ENCODE peak calls at places on chromosomes 3 and 15, in seven cellular contexts. One of them, this sample, is unnamed.

GRCh38 chr3:111385971-111386495 is 156.0 kb upstream of the CD96 start:
- DNase-seq in psoas muscle: no peak
- DNase-seq in lung: no peak
- DNase-seq in HCT116: no peak
- DNase-seq in endothelial cell: no peak
- DNase-seq in brain microvascular endothelial cell: no peak
- DNase-seq in coronary artery: no peak
- DNase-seq in this sample: no peak

GRCh38 chr15:41121951-41122350 is 5.9 kb upstream of the INO80 start:
- DNase-seq in lung: no peak
- DNase-seq in endothelial cell: no peak
- DNase-seq in HCT116: no peak
- DNase-seq in coronary artery: no peak
- DNase-seq in psoas muscle: no peak
- DNase-seq in brain microvascular endothelial cell: no peak
- DNase-seq in this sample: no peak

GRCh38 chr15:85168642-85169173 is 187.1 kb downstream of the PDE8A start:
- DNase-seq in coronary artery: no peak
- DNase-seq in brain microvascular endothelial cell: peak; percentile 21
- DNase-seq in lung: peak; percentile 55
- DNase-seq in endothelial cell: peak; percentile 38
- DNase-seq in psoas muscle: no peak
- DNase-seq in HCT116: peak; percentile 18
- DNase-seq in this sample: no peak

GRCh38 chr3:43998841-43999805 is 242.6 kb upstream of the TOPAZ1 start:
- DNase-seq in HCT116: no peak
- DNase-seq in brain microvascular endothelial cell: peak; percentile 31
- DNase-seq in coronary artery: no peak
- DNase-seq in lung: no peak
- DNase-seq in psoas muscle: no peak
- DNase-seq in endothelial cell: peak; percentile 32
- DNase-seq in this sample: no peak

GRCh38 chr3:194318511-194319161 is 32.5 kb downstream of the CPN2 start:
- DNase-seq in brain microvascular endothelial cell: no peak
- DNase-seq in psoas muscle: no peak
- DNase-seq in coronary artery: no peak
- DNase-seq in HCT116: no peak
- DNase-seq in endothelial cell: no peak
- DNase-seq in lung: no peak
- DNase-seq in this sample: no peak

GRCh38 chr3:186506846-186507245 is 37.3 kb downstream of the CRYGS start:
- DNase-seq in HCT116: no peak
- DNase-seq in psoas muscle: no peak
- DNase-seq in brain microvascular endothelial cell: peak; percentile 36
- DNase-seq in lung: no peak
- DNase-seq in coronary artery: no peak
- DNase-seq in endothelial cell: no peak
- DNase-seq in this sample: no peak

GRCh38 chr15:96349933-96350292 is 19.4 kb downstream of the NR2F2 start:
- DNase-seq in lung: no peak
- DNase-seq in psoas muscle: no peak
- DNase-seq in coronary artery: no peak
- DNase-seq in endothelial cell: no peak
- DNase-seq in brain microvascular endothelial cell: no peak
- DNase-seq in HCT116: no peak
- DNase-seq in this sample: no peak

GRCh38 chr3:128151758-128152274 is 1.5 kb upstream of the EEFSEC start:
- DNase-seq in endothelial cell: no peak
- DNase-seq in psoas muscle: no peak
- DNase-seq in lung: no peak
- DNase-seq in coronary artery: no peak
- DNase-seq in HCT116: no peak
- DNase-seq in brain microvascular endothelial cell: no peak
- DNase-seq in this sample: no peak

GRCh38 chr15:56205061-56205876 is 38.4 kb downstream of the RFX7 start:
- DNase-seq in endothelial cell: no peak
- DNase-seq in coronary artery: no peak
- DNase-seq in psoas muscle: no peak
- DNase-seq in brain microvascular endothelial cell: no peak
- DNase-seq in lung: no peak
- DNase-seq in HCT116: no peak
- DNase-seq in this sample: no peak

GRCh38 chr15:77352932-77353331 is 67.0 kb downstream of the PEAK1 start:
- DNase-seq in HCT116: no peak
- DNase-seq in psoas muscle: no peak
- DNase-seq in lung: no peak
- DNase-seq in brain microvascular endothelial cell: no peak
- DNase-seq in endothelial cell: no peak
- DNase-seq in coronary artery: no peak
- DNase-seq in this sample: no peak

GRCh38 chr3:70832811-70833509 is 520.5 kb upstream of the MDFIC2 start:
- DNase-seq in coronary artery: no peak
- DNase-seq in brain microvascular endothelial cell: no peak
- DNase-seq in endothelial cell: no peak
- DNase-seq in HCT116: no peak
- DNase-seq in lung: no peak
- DNase-seq in psoas muscle: no peak
- DNase-seq in this sample: no peak

GRCh38 chr15:22895465-22896190 is 57.2 kb downstream of the NIPA2 start:
- DNase-seq in psoas muscle: no peak
- DNase-seq in endothelial cell: no peak
- DNase-seq in HCT116: peak; percentile 77
- DNase-seq in coronary artery: no peak
- DNase-seq in lung: no peak
- DNase-seq in brain microvascular endothelial cell: peak; percentile 31
- DNase-seq in this sample: no peak

GRCh38 chr15:70509282-70510272 is 253.8 kb downstream of the UACA start:
- DNase-seq in coronary artery: no peak
- DNase-seq in endothelial cell: no peak
- DNase-seq in brain microvascular endothelial cell: no peak
- DNase-seq in lung: no peak
- DNase-seq in HCT116: no peak
- DNase-seq in psoas muscle: no peak
- DNase-seq in this sample: no peak

GRCh38 chr3:39882111-39882510 is 72.7 kb downstream of the MYRIP start:
- DNase-seq in HCT116: no peak
- DNase-seq in endothelial cell: no peak
- DNase-seq in psoas muscle: no peak
- DNase-seq in brain microvascular endothelial cell: no peak
- DNase-seq in lung: no peak
- DNase-seq in coronary artery: no peak
- DNase-seq in this sample: no peak

GRCh38 chr3:31908391-31909097 is 72.5 kb downstream of the OSBPL10 start:
- DNase-seq in coronary artery: no peak
- DNase-seq in HCT116: peak; percentile 7
- DNase-seq in endothelial cell: peak; percentile 16
- DNase-seq in brain microvascular endothelial cell: no peak
- DNase-seq in psoas muscle: no peak
- DNase-seq in lung: no peak
- DNase-seq in this sample: no peak

GRCh38 chr3:131568460-131568859 is 65.7 kb upstream of the MRPL3 start:
- DNase-seq in lung: no peak
- DNase-seq in psoas muscle: no peak
- DNase-seq in coronary artery: no peak
- DNase-seq in endothelial cell: peak; percentile 6
- DNase-seq in brain microvascular endothelial cell: no peak
- DNase-seq in HCT116: no peak
- DNase-seq in this sample: no peak

GRCh38 chr3:170222647-170223541 is 670 bp downstream of the PRKCI start:
- DNase-seq in psoas muscle: no peak
- DNase-seq in brain microvascular endothelial cell: peak; percentile 11
- DNase-seq in HCT116: no peak
- DNase-seq in endothelial cell: no peak
- DNase-seq in lung: peak; percentile 38
- DNase-seq in coronary artery: peak; percentile 81
- DNase-seq in this sample: no peak

GRCh38 chr3:155870133-155870944 is at the start of gene GMPS:
- DNase-seq in coronary artery: peak; percentile 96
- DNase-seq in endothelial cell: peak; percentile 97
- DNase-seq in HCT116: peak; percentile 76
- DNase-seq in psoas muscle: peak; percentile 95
- DNase-seq in brain microvascular endothelial cell: peak; percentile 84
- DNase-seq in lung: peak; percentile 94
- DNase-seq in this sample: peak; percentile 99
- TF ChIP-seq CTCF in coronary artery: peak; percentile 39
- TF ChIP-seq CTCF in endothelial cell: peak; percentile 48
- TF ChIP-seq CTCF in HCT116: peak; percentile 22
- TF ChIP-seq CTCF in psoas muscle: peak; percentile 59
- TF ChIP-seq CTCF in brain microvascular endothelial cell: peak; percentile 29
- TF ChIP-seq CTCF in lung: peak; percentile 53
- TF ChIP-seq CTCF in this sample: peak; percentile 71

DNA sequence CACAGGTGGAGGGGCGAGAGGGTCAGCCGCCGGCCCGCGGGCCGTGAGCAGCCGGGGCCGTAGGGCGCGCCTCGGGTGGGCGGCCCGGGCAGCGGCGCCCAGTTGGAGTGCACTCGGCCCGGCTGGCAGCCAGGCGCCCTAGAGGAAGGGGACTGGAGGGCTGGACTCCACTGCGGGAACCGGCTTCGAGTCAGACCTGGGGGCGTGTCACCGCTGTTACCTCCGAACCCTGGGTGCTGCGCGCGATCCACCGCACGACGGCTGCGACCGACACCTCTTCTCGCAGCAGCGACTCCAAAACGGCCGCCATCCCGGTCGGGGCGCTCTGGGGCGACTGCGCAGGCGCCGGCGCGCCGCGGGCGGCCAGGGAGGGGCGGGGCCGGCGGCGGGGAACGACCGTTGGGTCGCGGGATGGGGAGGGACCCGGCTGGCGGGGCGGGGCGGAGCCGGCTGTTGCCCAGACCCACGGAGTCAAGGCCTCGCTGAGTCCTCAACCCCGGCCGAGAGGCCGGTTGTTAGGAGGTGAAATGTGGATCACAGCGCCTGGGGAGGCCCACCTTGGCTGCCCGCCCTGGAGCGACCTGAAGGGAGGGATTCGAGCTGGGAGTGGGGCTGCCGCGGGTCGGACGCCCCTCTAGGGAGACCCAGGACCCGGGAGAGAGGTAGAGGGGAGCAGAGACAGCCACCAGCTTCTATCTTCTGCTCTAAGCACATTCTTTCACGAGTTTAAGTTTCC is at the start of gene CDAN1:
- DNase-seq in endothelial cell: peak; percentile 97
- DNase-seq in coronary artery: peak; percentile 92
- DNase-seq in lung: peak; percentile 90
- DNase-seq in psoas muscle: peak; percentile 95
- DNase-seq in HCT116: peak; percentile 38
- DNase-seq in brain microvascular endothelial cell: peak; percentile 72
- DNase-seq in this sample: peak; percentile 97
- TF ChIP-seq CTCF in endothelial cell: no peak
- TF ChIP-seq CTCF in coronary artery: no peak
- TF ChIP-seq CTCF in lung: no peak
- TF ChIP-seq CTCF in psoas muscle: no peak
- TF ChIP-seq CTCF in HCT116: no peak
- TF ChIP-seq CTCF in brain microvascular endothelial cell: no peak
- TF ChIP-seq CTCF in this sample: no peak

DNA sequence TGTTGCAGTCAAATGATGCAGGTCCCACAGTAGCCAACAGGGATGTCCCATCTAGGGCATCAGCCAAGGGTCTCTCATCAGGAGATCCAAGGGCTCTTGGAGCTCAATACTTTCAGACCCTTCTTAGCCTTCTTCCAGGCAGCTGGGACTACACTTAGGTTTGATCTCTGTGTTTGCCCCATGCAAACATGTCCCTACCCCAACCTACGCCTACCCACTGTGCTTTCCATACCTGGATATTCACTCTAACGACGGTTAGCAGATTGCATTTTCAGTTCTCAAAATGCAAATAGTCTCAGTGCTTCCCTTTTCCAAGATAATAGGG is 837 bp upstream of the CEP70 start:
- DNase-seq in coronary artery: no peak
- DNase-seq in lung: no peak
- DNase-seq in psoas muscle: no peak
- DNase-seq in brain microvascular endothelial cell: no peak
- DNase-seq in endothelial cell: no peak
- DNase-seq in HCT116: no peak
- DNase-seq in this sample: no peak
- TF ChIP-seq CTCF in coronary artery: no peak
- TF ChIP-seq CTCF in lung: no peak
- TF ChIP-seq CTCF in psoas muscle: no peak
- TF ChIP-seq CTCF in brain microvascular endothelial cell: no peak
- TF ChIP-seq CTCF in endothelial cell: no peak
- TF ChIP-seq CTCF in HCT116: no peak
- TF ChIP-seq CTCF in this sample: no peak

GRCh38 chr3:16884084-16884747 is 539 bp upstream of the PLCL2 start:
- DNase-seq in endothelial cell: peak; percentile 91
- DNase-seq in brain microvascular endothelial cell: no peak
- DNase-seq in lung: no peak
- DNase-seq in coronary artery: peak; percentile 79
- DNase-seq in HCT116: no peak
- DNase-seq in psoas muscle: peak; percentile 81
- DNase-seq in this sample: peak; percentile 86

GRCh38 chr3:16883726-16884083 is 1.1 kb upstream of the PLCL2 start:
- DNase-seq in brain microvascular endothelial cell: no peak
- DNase-seq in HCT116: no peak
- DNase-seq in endothelial cell: no peak
- DNase-seq in psoas muscle: no peak
- DNase-seq in coronary artery: no peak
- DNase-seq in lung: no peak
- DNase-seq in this sample: no peak

GRCh38 chr3:16885588-16885903 is 791 bp downstream of the PLCL2 start:
- DNase-seq in psoas muscle: no peak
- DNase-seq in brain microvascular endothelial cell: no peak
- DNase-seq in endothelial cell: no peak
- DNase-seq in coronary artery: no peak
- DNase-seq in lung: no peak
- DNase-seq in HCT116: no peak
- DNase-seq in this sample: no peak

GRCh38 chr3:16885948-16886683 is 1.4 kb downstream of the PLCL2 start:
- DNase-seq in lung: no peak
- DNase-seq in psoas muscle: no peak
- DNase-seq in HCT116: no peak
- DNase-seq in coronary artery: no peak
- DNase-seq in endothelial cell: no peak
- DNase-seq in brain microvascular endothelial cell: no peak
- DNase-seq in this sample: no peak

DNA sequence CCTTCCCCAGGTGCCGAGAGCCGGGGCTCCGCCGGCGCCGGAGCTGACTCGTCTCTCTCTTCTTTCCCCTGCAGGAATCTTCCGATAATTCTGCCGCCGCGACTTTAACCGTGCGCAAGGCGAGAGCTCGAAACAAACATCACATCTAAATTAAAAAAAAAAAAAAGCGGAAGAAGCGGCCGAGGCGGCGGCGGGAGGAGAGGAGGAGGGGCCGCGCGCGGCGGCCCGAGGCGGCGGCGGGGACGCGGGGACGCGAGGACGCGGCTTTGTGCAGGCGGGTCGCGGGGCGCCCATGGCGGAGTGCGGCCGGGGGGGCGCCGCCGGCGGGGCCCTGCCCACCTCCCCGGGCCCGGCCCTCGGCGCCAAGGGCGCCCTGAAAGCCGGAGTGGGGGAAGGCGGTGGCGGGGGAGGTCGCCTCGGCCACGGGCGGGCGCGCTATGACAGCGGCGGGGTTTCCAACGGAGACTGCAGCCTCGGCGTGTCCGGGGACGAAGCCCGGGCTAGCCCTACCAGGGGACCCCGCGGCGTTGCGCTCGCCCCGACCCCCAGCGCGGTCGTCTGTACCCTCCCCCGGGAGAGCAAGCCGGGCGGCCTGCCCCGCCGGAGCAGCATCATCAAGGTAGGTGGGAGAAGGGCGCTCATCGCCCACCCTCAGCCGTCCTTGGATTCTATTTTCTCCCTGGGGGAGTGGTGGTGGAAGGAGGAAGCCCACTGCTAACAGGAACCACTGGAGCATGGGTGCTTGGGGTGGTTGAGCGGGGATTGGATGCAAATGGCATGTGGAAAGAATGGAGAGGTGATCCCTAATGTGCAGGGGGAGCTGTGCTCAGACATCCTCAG is at the start of gene PLCL2:
- DNase-seq in HCT116: no peak
- DNase-seq in lung: peak; percentile 38
- DNase-seq in endothelial cell: peak; percentile 51
- DNase-seq in brain microvascular endothelial cell: no peak
- DNase-seq in psoas muscle: peak; percentile 56
- DNase-seq in coronary artery: peak; percentile 76
- DNase-seq in this sample: no peak
- TF ChIP-seq CTCF in HCT116: no peak
- TF ChIP-seq CTCF in lung: no peak
- TF ChIP-seq CTCF in endothelial cell: no peak
- TF ChIP-seq CTCF in brain microvascular endothelial cell: no peak
- TF ChIP-seq CTCF in psoas muscle: no peak
- TF ChIP-seq CTCF in coronary artery: no peak
- TF ChIP-seq CTCF in this sample: no peak